ENCODE peak calls at places on chromosomes 12 and 14, in five cellular contexts. One of them, this sample, is unnamed.

GRCh38 chr12:123445388-123446344 is 9.2 kb upstream of the RILPL2 start:
- DNase-seq in NCI-H1048: no peak
- DNase-seq in NCI-H69: no peak
- DNase-seq in H4: peak
- DNase-seq in left cardiac atrium: peak
- DNase-seq in this sample: no peak

GRCh38 chr14:65281991-65282908 is 130.3 kb upstream of the FUT8 start:
- DNase-seq in NCI-H1048: no peak
- DNase-seq in NCI-H69: peak
- DNase-seq in H4: no peak
- DNase-seq in left cardiac atrium: no peak
- DNase-seq in this sample: no peak

GRCh38 chr14:99408971-99409289 is 71.7 kb downstream of the SETD3 start:
- DNase-seq in NCI-H1048: no peak
- DNase-seq in NCI-H69: no peak
- DNase-seq in H4: no peak
- DNase-seq in left cardiac atrium: no peak
- DNase-seq in this sample: no peak

GRCh38 chr14:70779667-70780066 is 29.6 kb downstream of the MAP3K9 start:
- DNase-seq in NCI-H1048: no peak
- DNase-seq in NCI-H69: no peak
- DNase-seq in H4: no peak
- DNase-seq in left cardiac atrium: peak
- DNase-seq in this sample: no peak

GRCh38 chr12:122081697-122082221 is 3.2 kb downstream of the MLXIP start:
- DNase-seq in NCI-H1048: no peak
- DNase-seq in NCI-H69: peak
- DNase-seq in H4: peak
- DNase-seq in left cardiac atrium: peak
- DNase-seq in this sample: no peak

GRCh38 chr12:71057330-71057729 is 100.5 kb downstream of the TSPAN8 start:
- DNase-seq in NCI-H1048: no peak
- DNase-seq in NCI-H69: peak
- DNase-seq in H4: no peak
- DNase-seq in left cardiac atrium: no peak
- DNase-seq in this sample: no peak

GRCh38 chr12:84397279-84397678 is 515.3 kb downstream of the SLC6A15 start:
- DNase-seq in NCI-H1048: no peak
- DNase-seq in NCI-H69: peak
- DNase-seq in H4: no peak
- DNase-seq in left cardiac atrium: no peak
- DNase-seq in this sample: no peak

GRCh38 chr14:95668235-95668772 is 17.9 kb upstream of the TCL1B start:
- DNase-seq in NCI-H1048: no peak
- DNase-seq in NCI-H69: peak
- DNase-seq in H4: no peak
- DNase-seq in left cardiac atrium: no peak
- DNase-seq in this sample: no peak

GRCh38 chr12:121804417-121805111 is 755 bp downstream of the SETD1B start:
- DNase-seq in NCI-H1048: no peak
- DNase-seq in NCI-H69: peak
- DNase-seq in H4: no peak
- DNase-seq in left cardiac atrium: peak
- DNase-seq in this sample: peak

GRCh38 chr12:68497702-68498101 is 113.0 kb upstream of the RAP1B start:
- DNase-seq in NCI-H1048: no peak
- DNase-seq in NCI-H69: no peak
- DNase-seq in H4: peak
- DNase-seq in left cardiac atrium: no peak
- DNase-seq in this sample: no peak

GRCh38 chr14:24958271-24958670 is 91.7 kb downstream of the STXBP6 start:
- DNase-seq in NCI-H1048: no peak
- DNase-seq in NCI-H69: no peak
- DNase-seq in H4: no peak
- DNase-seq in left cardiac atrium: no peak
- DNase-seq in this sample: no peak

GRCh38 chr14:43735926-43736325 is 771.2 kb downstream of the FSCB start:
- DNase-seq in NCI-H1048: no peak
- DNase-seq in NCI-H69: no peak
- DNase-seq in H4: no peak
- DNase-seq in left cardiac atrium: no peak
- DNase-seq in this sample: no peak

GRCh38 chr14:103316723-103317122 is 17.3 kb upstream of the EIF5 start:
- DNase-seq in NCI-H1048: no peak
- DNase-seq in NCI-H69: no peak
- DNase-seq in H4: no peak
- DNase-seq in left cardiac atrium: no peak
- DNase-seq in this sample: no peak

GRCh38 chr14:43896044-43896443 is 611.0 kb downstream of the FSCB start:
- DNase-seq in NCI-H1048: no peak
- DNase-seq in NCI-H69: no peak
- DNase-seq in H4: no peak
- DNase-seq in left cardiac atrium: no peak
- DNase-seq in this sample: no peak

GRCh38 chr14:53055003-53055402 is 98.1 kb downstream of the DDHD1 start:
- DNase-seq in NCI-H1048: peak
- DNase-seq in NCI-H69: peak
- DNase-seq in H4: peak
- DNase-seq in left cardiac atrium: no peak
- DNase-seq in this sample: no peak

GRCh38 chr14:100837812-100838170 is 11.9 kb downstream of the MEG3 start:
- DNase-seq in NCI-H1048: no peak
- DNase-seq in NCI-H69: no peak
- DNase-seq in H4: no peak
- DNase-seq in left cardiac atrium: no peak
- DNase-seq in this sample: no peak

GRCh38 chr12:24798335-24798734 is 150.6 kb downstream of the BCAT1 start:
- DNase-seq in NCI-H1048: no peak
- DNase-seq in NCI-H69: peak
- DNase-seq in H4: no peak
- DNase-seq in left cardiac atrium: no peak
- DNase-seq in this sample: no peak

GRCh38 chr12:127489055-127489454 is 777.9 kb upstream of the TMEM132C start:
- DNase-seq in NCI-H1048: no peak
- DNase-seq in NCI-H69: no peak
- DNase-seq in H4: no peak
- DNase-seq in left cardiac atrium: no peak
- DNase-seq in this sample: no peak

GRCh38 chr14:68089146-68089715 is 269.7 kb downstream of the RAD51B start:
- DNase-seq in NCI-H1048: no peak
- DNase-seq in NCI-H69: peak
- DNase-seq in H4: peak
- DNase-seq in left cardiac atrium: no peak
- DNase-seq in this sample: no peak

GRCh38 chr14:76926521-76927251 is 100.5 kb downstream of the LRRC74A start:
- DNase-seq in NCI-H1048: no peak
- DNase-seq in NCI-H69: peak
- DNase-seq in H4: no peak
- DNase-seq in left cardiac atrium: peak
- DNase-seq in this sample: no peak

GRCh38 chr12:16955083-16955657 is 349.2 kb upstream of the LMO3 start:
- DNase-seq in NCI-H1048: no peak
- DNase-seq in NCI-H69: no peak
- DNase-seq in H4: peak
- DNase-seq in left cardiac atrium: no peak
- DNase-seq in this sample: no peak

GRCh38 chr14:95267306-95267705 is 52.4 kb downstream of the CLMN start:
- DNase-seq in NCI-H1048: no peak
- DNase-seq in NCI-H69: no peak
- DNase-seq in H4: no peak
- DNase-seq in left cardiac atrium: no peak
- DNase-seq in this sample: no peak

GRCh38 chr14:69153848-69154208 is 909 bp upstream of the DCAF5 start:
- DNase-seq in NCI-H1048: no peak
- DNase-seq in NCI-H69: peak
- DNase-seq in H4: no peak
- DNase-seq in left cardiac atrium: peak
- DNase-seq in this sample: no peak

GRCh38 chr12:101074940-101075680 is 134.9 kb downstream of the SLC5A8 start:
- DNase-seq in NCI-H1048: no peak
- DNase-seq in NCI-H69: peak
- DNase-seq in H4: no peak
- DNase-seq in left cardiac atrium: no peak
- DNase-seq in this sample: no peak

GRCh38 chr12:79547044-79547734 is 143.6 kb downstream of the PAWR start:
- DNase-seq in NCI-H1048: no peak
- DNase-seq in NCI-H69: no peak
- DNase-seq in H4: peak
- DNase-seq in left cardiac atrium: no peak
- DNase-seq in this sample: no peak

GRCh38 chr14:52044791-52045522 is 23.9 kb downstream of the NID2 start:
- DNase-seq in NCI-H1048: no peak
- DNase-seq in NCI-H69: no peak
- DNase-seq in H4: no peak
- DNase-seq in left cardiac atrium: no peak
- DNase-seq in this sample: no peak

GRCh38 chr14:103123634-103124500 is 606 bp downstream of the TNFAIP2 start:
- DNase-seq in NCI-H1048: no peak
- DNase-seq in NCI-H69: no peak
- DNase-seq in H4: no peak
- DNase-seq in left cardiac atrium: peak
- DNase-seq in this sample: no peak